ENCODE peak calls at places on chromosomes 3 and 15, in seven cellular contexts. E, V, R, Z, K, X and F are unnamed samples.

GRCh38 chr3:41000471-41000870 is 198.8 kb upstream of the CTNNB1 start:
- DNase-seq in Z (no peak), K (no peak), V (no peak), E (no peak), X (no peak), R (no peak), F (no peak)

GRCh38 chr3:149152420-149152819 is 23.0 kb downstream of the HPS3 start:
- DNase-seq in V (no peak), E (no peak), X (no peak), R (no peak), K (no peak), Z (no peak), F (no peak)

GRCh38 chr3:142725352-142725739 is 1.5 kb downstream of the TRPC1 start:
- DNase-seq in X (no peak), R (no peak), E (no peak), V (no peak), K (no peak), Z (no peak), F (no peak)

GRCh38 chr3:77530870-77531269 is 491.0 kb downstream of the ROBO2 start:
- DNase-seq in R (no peak), X (no peak), K (no peak), E (no peak), V (peak), Z (no peak), F (no peak)

GRCh38 chr15:33031324-33031736 is 163.2 kb downstream of the FMN1 start:
- DNase-seq in Z (no peak), E (no peak), K (no peak), R (no peak), V (no peak), X (no peak), F (no peak)

GRCh38 chr15:26983822-26984221 is 12.8 kb downstream of the GABRG3 start:
- DNase-seq in K (peak), Z (no peak), E (no peak), R (no peak), X (no peak), V (no peak), F (no peak)

GRCh38 chr3:69385723-69386483 is at the start of gene FRMD4B:
- DNase-seq in V (no peak), R (peak), X (peak), E (peak), K (peak), Z (peak), F (peak)

GRCh38 chr3:167406876-167407492 is 26.9 kb upstream of the ZBBX start:
- DNase-seq in E (peak), Z (peak), K (peak), V (peak), X (no peak), R (no peak), F (no peak)

GRCh38 chr3:112128843-112129727 is 4.0 kb downstream of the GCSAM start:
- DNase-seq in X (no peak), R (no peak), V (peak), E (no peak), Z (peak), K (no peak), F (no peak)

GRCh38 chr15:101642361-101642760 is 9.8 kb downstream of the TM2D3 start:
- DNase-seq in X (no peak), E (no peak), V (no peak), Z (no peak), K (no peak), R (no peak), F (no peak)
- H3K27ac ChIP-seq in X (no peak), E (no peak), V (no peak), Z (peak), K (no peak), R (peak), F (peak)

GRCh38 chr3:73572371-73572770 is 52.4 kb downstream of the PDZRN3 start:
- DNase-seq in Z (peak), X (no peak), K (no peak), R (no peak), E (no peak), V (no peak), F (no peak)

GRCh38 chr3:73569246-73569760 is 55.4 kb downstream of the PDZRN3 start:
- DNase-seq in K (no peak), V (no peak), R (no peak), Z (peak), X (no peak), E (no peak), F (no peak)

GRCh38 chr3:73571238-73571741 is 53.5 kb downstream of the PDZRN3 start:
- DNase-seq in R (no peak), V (no peak), E (no peak), K (peak), X (no peak), Z (no peak), F (no peak)

GRCh38 chr3:73563896-73564582 is 60.7 kb downstream of the PDZRN3 start:
- DNase-seq in X (no peak), Z (no peak), R (no peak), E (no peak), K (no peak), V (no peak), F (no peak)

GRCh38 chr3:73568371-73568862 is 56.3 kb downstream of the PDZRN3 start:
- DNase-seq in X (no peak), Z (no peak), V (no peak), K (no peak), R (no peak), E (no peak), F (no peak)
- H3K27ac ChIP-seq in X (peak), Z (no peak), V (no peak), K (no peak), R (no peak), E (no peak), F (no peak)

DNA sequence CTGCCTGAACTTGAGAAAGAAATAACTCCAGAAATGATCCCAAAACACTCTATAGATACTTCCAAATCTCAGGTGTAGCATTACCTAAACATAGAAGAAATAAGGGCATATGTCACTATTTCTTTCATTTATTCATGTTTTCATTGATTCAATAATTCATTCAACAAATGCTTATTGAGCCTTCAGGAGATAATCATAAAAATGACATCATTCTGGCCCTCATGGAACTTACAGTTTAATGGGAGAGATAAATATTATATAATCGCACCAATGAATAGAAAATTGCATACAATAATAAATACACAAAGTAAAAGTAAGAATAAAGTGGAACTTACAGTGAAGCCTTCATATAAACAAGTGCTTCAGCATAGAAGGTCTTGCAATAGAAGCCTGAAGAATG is 58.1 kb upstream of the NR2F2 start:
- DNase-seq in R (no peak), E (no peak), V (no peak), X (no peak), Z (no peak), K (no peak), F (no peak)
- H3K27ac ChIP-seq in R (no peak), E (no peak), V (no peak), X (no peak), Z (no peak), K (no peak), F (no peak)

GRCh38 chr3:30996467-30996866 is 102.0 kb upstream of the GADL1 start:
- DNase-seq in Z (no peak), R (no peak), E (no peak), X (no peak), V (no peak), K (peak), F (no peak)
- H3K27ac ChIP-seq in Z (no peak), R (no peak), E (no peak), X (no peak), V (no peak), K (no peak), F (no peak)

GRCh38 chr15:64156652-64157331 is 5.3 kb downstream of the SNX22 start:
- DNase-seq in K (no peak), V (no peak), Z (no peak), R (no peak), X (no peak), E (no peak), F (no peak)
- H3K27ac ChIP-seq in K (no peak), V (no peak), Z (no peak), R (no peak), X (no peak), E (no peak), F (no peak)

DNA sequence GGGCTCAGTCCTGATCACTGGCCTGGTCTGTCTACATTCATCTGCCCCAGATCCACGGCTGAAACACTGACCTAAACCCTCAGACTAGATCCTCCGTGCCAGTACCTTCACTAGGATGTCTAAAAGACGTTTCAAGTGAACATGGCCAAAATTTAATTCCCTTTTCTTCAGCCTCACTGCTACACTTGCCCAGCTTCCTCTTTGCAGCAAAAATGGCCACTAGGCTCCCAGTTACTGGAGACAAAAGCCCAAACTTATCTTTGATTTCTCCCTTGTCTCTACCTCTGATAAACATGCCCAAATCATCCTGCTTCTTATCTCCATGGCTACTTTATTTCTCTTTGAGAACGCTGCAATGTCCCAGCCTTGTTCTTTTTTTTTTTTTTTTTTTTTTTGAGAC is 1.6 kb downstream of the RASSF1 start:
- DNase-seq in Z (no peak), R (no peak), X (no peak), V (no peak), K (no peak), E (no peak), F (no peak)
- H3K27ac ChIP-seq in Z (no peak), R (peak), X (no peak), V (no peak), K (no peak), E (no peak), F (peak)